ENCODE peak calls at places on chromosome 20, in eight cellular contexts. One of them, this sample, is unnamed.

GRCh38 chr20:47440857-47441773 is 60.6 kb upstream of the NCOA3 start:
- DNase-seq in K562: no peak
- DNase-seq in cardiac muscle cell: peak; percentile 20
- DNase-seq in pancreas: no peak
- DNase-seq in Peyer's patch: no peak
- DNase-seq in effector memory CD4-positive, alpha-beta T cell: no peak
- DNase-seq in GM12865: no peak
- DNase-seq in lung: no peak
- DNase-seq in this sample: no peak

GRCh38 chr20:5078399-5078958 is 41.3 kb downstream of the PCNA start:
- DNase-seq in K562: peak; percentile 43
- DNase-seq in pancreas: no peak
- DNase-seq in Peyer's patch: peak; percentile 94
- DNase-seq in GM12865: peak; percentile 98
- DNase-seq in cardiac muscle cell: no peak
- DNase-seq in effector memory CD4-positive, alpha-beta T cell: peak; percentile 51
- DNase-seq in lung: peak; percentile 74
- DNase-seq in this sample: peak; percentile 58

GRCh38 chr20:20492521-20493334 is 124.8 kb downstream of the INSM1 start:
- DNase-seq in Peyer's patch: no peak
- DNase-seq in GM12865: no peak
- DNase-seq in K562: no peak
- DNase-seq in pancreas: no peak
- DNase-seq in lung: no peak
- DNase-seq in cardiac muscle cell: no peak
- DNase-seq in effector memory CD4-positive, alpha-beta T cell: no peak
- DNase-seq in this sample: no peak

GRCh38 chr20:1327241-1327653 is 1.7 kb downstream of the SDCBP2 start:
- DNase-seq in Peyer's patch: peak; percentile 65
- DNase-seq in lung: no peak
- DNase-seq in cardiac muscle cell: no peak
- DNase-seq in K562: no peak
- DNase-seq in GM12865: no peak
- DNase-seq in effector memory CD4-positive, alpha-beta T cell: no peak
- DNase-seq in pancreas: no peak
- DNase-seq in this sample: peak; percentile 85

GRCh38 chr20:50027611-50028105 is 44.9 kb downstream of the SNAI1 start:
- DNase-seq in GM12865: no peak
- DNase-seq in cardiac muscle cell: no peak
- DNase-seq in Peyer's patch: no peak
- DNase-seq in lung: peak; percentile 53
- DNase-seq in effector memory CD4-positive, alpha-beta T cell: no peak
- DNase-seq in K562: peak; percentile 49
- DNase-seq in pancreas: no peak
- DNase-seq in this sample: peak; percentile 92

GRCh38 chr20:13261460-13262301 is 40.6 kb downstream of the ISM1 start:
- DNase-seq in K562: peak; percentile 54
- DNase-seq in cardiac muscle cell: peak; percentile 65
- DNase-seq in effector memory CD4-positive, alpha-beta T cell: peak; percentile 36
- DNase-seq in GM12865: peak; percentile 55
- DNase-seq in Peyer's patch: peak; percentile 66
- DNase-seq in lung: peak; percentile 37
- DNase-seq in pancreas: peak; percentile 77
- DNase-seq in this sample: peak; percentile 35

GRCh38 chr20:5718896-5719595 is 31.2 kb upstream of the SHLD1 start:
- DNase-seq in pancreas: no peak
- DNase-seq in cardiac muscle cell: no peak
- DNase-seq in Peyer's patch: no peak
- DNase-seq in effector memory CD4-positive, alpha-beta T cell: no peak
- DNase-seq in GM12865: no peak
- DNase-seq in lung: no peak
- DNase-seq in K562: no peak
- DNase-seq in this sample: peak; percentile 46

GRCh38 chr20:50418890-50419642 is 91.1 kb upstream of the PTPN1 start:
- DNase-seq in GM12865: no peak
- DNase-seq in cardiac muscle cell: no peak
- DNase-seq in lung: peak; percentile 54
- DNase-seq in effector memory CD4-positive, alpha-beta T cell: no peak
- DNase-seq in Peyer's patch: peak; percentile 64
- DNase-seq in K562: no peak
- DNase-seq in pancreas: no peak
- DNase-seq in this sample: no peak

GRCh38 chr20:47400685-47401084 is 44.2 kb upstream of the ZMYND8 start:
- DNase-seq in K562: peak; percentile 93
- DNase-seq in Peyer's patch: no peak
- DNase-seq in cardiac muscle cell: no peak
- DNase-seq in GM12865: peak; percentile 55
- DNase-seq in pancreas: no peak
- DNase-seq in lung: no peak
- DNase-seq in effector memory CD4-positive, alpha-beta T cell: no peak
- DNase-seq in this sample: no peak

GRCh38 chr20:6660441-6660840 is 107.0 kb upstream of the BMP2 start:
- DNase-seq in lung: peak; percentile 54
- DNase-seq in pancreas: peak; percentile 44
- DNase-seq in GM12865: no peak
- DNase-seq in cardiac muscle cell: no peak
- DNase-seq in K562: no peak
- DNase-seq in effector memory CD4-positive, alpha-beta T cell: no peak
- DNase-seq in Peyer's patch: peak; percentile 87
- DNase-seq in this sample: no peak

GRCh38 chr20:53773792-53774371 is 180.2 kb upstream of the ZNF217 start:
- DNase-seq in K562: no peak
- DNase-seq in cardiac muscle cell: no peak
- DNase-seq in lung: no peak
- DNase-seq in GM12865: no peak
- DNase-seq in Peyer's patch: no peak
- DNase-seq in effector memory CD4-positive, alpha-beta T cell: no peak
- DNase-seq in pancreas: no peak
- DNase-seq in this sample: peak; percentile 93

GRCh38 chr20:36821964-36822437 is 48.4 kb upstream of the DSN1 start:
- DNase-seq in K562: peak; percentile 46
- DNase-seq in lung: no peak
- DNase-seq in pancreas: no peak
- DNase-seq in Peyer's patch: no peak
- DNase-seq in GM12865: no peak
- DNase-seq in effector memory CD4-positive, alpha-beta T cell: no peak
- DNase-seq in cardiac muscle cell: no peak
- DNase-seq in this sample: no peak

GRCh38 chr20:6420336-6420735 is 297.5 kb upstream of the FERMT1 start:
- DNase-seq in GM12865: no peak
- DNase-seq in Peyer's patch: no peak
- DNase-seq in lung: no peak
- DNase-seq in cardiac muscle cell: no peak
- DNase-seq in pancreas: no peak
- DNase-seq in K562: no peak
- DNase-seq in effector memory CD4-positive, alpha-beta T cell: no peak
- DNase-seq in this sample: peak; percentile 55

GRCh38 chr20:44350567-44350966 is 4.9 kb upstream of the HNF4A start:
- DNase-seq in Peyer's patch: no peak
- DNase-seq in pancreas: no peak
- DNase-seq in K562: no peak
- DNase-seq in lung: no peak
- DNase-seq in effector memory CD4-positive, alpha-beta T cell: no peak
- DNase-seq in GM12865: no peak
- DNase-seq in cardiac muscle cell: no peak
- DNase-seq in this sample: no peak

GRCh38 chr20:52593634-52594033 is 378.5 kb upstream of the TSHZ2 start:
- DNase-seq in Peyer's patch: no peak
- DNase-seq in GM12865: no peak
- DNase-seq in cardiac muscle cell: no peak
- DNase-seq in lung: no peak
- DNase-seq in effector memory CD4-positive, alpha-beta T cell: no peak
- DNase-seq in K562: no peak
- DNase-seq in pancreas: no peak
- DNase-seq in this sample: no peak

GRCh38 chr20:52290602-52291001 is 99.0 kb upstream of the ZFP64 start:
- DNase-seq in lung: no peak
- DNase-seq in effector memory CD4-positive, alpha-beta T cell: no peak
- DNase-seq in GM12865: no peak
- DNase-seq in cardiac muscle cell: no peak
- DNase-seq in pancreas: no peak
- DNase-seq in K562: no peak
- DNase-seq in Peyer's patch: no peak
- DNase-seq in this sample: no peak

GRCh38 chr20:52959125-52959524 is 13.0 kb upstream of the TSHZ2 start:
- DNase-seq in Peyer's patch: no peak
- DNase-seq in cardiac muscle cell: no peak
- DNase-seq in K562: no peak
- DNase-seq in effector memory CD4-positive, alpha-beta T cell: no peak
- DNase-seq in lung: no peak
- DNase-seq in pancreas: no peak
- DNase-seq in GM12865: peak; percentile 13
- DNase-seq in this sample: no peak

GRCh38 chr20:50366270-50367103 is 143.7 kb upstream of the PTPN1 start:
- DNase-seq in Peyer's patch: peak; percentile 93
- DNase-seq in effector memory CD4-positive, alpha-beta T cell: no peak
- DNase-seq in K562: no peak
- DNase-seq in pancreas: peak; percentile 92
- DNase-seq in lung: peak; percentile 80
- DNase-seq in GM12865: no peak
- DNase-seq in cardiac muscle cell: no peak
- DNase-seq in this sample: peak; percentile 62

GRCh38 chr20:18928626-18929025 is 115.0 kb downstream of the SCP2D1 start:
- DNase-seq in cardiac muscle cell: no peak
- DNase-seq in pancreas: no peak
- DNase-seq in K562: no peak
- DNase-seq in lung: no peak
- DNase-seq in effector memory CD4-positive, alpha-beta T cell: no peak
- DNase-seq in Peyer's patch: no peak
- DNase-seq in GM12865: no peak
- DNase-seq in this sample: no peak

GRCh38 chr20:10498196-10498595 is 63.1 kb downstream of the SLX4IP start:
- DNase-seq in pancreas: no peak
- DNase-seq in GM12865: no peak
- DNase-seq in Peyer's patch: no peak
- DNase-seq in cardiac muscle cell: no peak
- DNase-seq in effector memory CD4-positive, alpha-beta T cell: no peak
- DNase-seq in K562: no peak
- DNase-seq in lung: no peak
- DNase-seq in this sample: no peak

DNA sequence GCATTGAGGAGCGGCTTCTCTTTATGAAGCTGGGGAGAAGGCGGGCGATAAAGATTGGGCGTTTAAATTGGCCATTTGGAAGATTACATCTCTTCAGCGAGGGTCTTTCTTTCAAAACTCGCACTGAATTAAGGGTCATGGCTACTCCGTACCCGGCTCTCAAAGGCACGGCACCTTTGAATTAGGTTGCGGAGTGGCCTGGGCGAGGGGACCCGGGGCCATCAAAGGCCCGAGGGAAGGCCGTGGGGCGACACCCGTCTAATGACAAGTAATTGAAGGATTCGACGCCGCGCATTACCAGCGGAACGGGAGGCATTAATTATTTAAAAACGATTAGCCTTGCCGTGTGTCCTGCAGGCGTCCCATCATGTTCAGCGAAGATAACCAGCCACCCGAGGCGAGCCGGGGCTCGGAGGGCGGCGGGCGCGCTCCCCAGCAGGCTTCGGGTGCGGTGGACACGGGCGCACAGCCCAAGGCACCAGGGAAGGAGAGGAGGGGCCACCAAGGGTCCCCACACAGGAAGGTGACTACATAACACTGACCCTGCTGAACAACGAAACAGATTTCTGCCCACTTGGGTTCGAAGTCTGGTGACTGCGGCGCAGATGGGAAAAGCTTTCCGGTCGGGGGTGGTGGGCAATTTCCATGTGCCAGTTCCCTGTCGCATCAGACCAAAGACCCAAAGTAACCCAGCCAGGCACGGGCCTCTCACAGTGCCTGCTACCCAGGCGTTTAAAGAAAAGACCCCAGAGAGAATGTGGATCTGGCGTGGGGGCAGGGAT is 7.4 kb downstream of the FOXA2 start:
- DNase-seq in cardiac muscle cell: no peak
- DNase-seq in GM12865: no peak
- DNase-seq in pancreas: no peak
- DNase-seq in lung: no peak
- DNase-seq in Peyer's patch: no peak
- DNase-seq in K562: no peak
- DNase-seq in effector memory CD4-positive, alpha-beta T cell: no peak
- DNase-seq in this sample: no peak
- H3K4me3 ChIP-seq in cardiac muscle cell: no peak overlapping the region
- H3K4me3 ChIP-seq in GM12865: no peak overlapping the region
- H3K4me3 ChIP-seq in pancreas: peak overlapping the region; percentile 47
- H3K4me3 ChIP-seq in lung: no peak overlapping the region
- H3K4me3 ChIP-seq in Peyer's patch: peak overlapping the region; percentile 38
- H3K4me3 ChIP-seq in K562: no peak overlapping the region
- H3K4me3 ChIP-seq in effector memory CD4-positive, alpha-beta T cell: no peak overlapping the region
- H3K4me3 ChIP-seq in this sample: no peak overlapping the region

DNA sequence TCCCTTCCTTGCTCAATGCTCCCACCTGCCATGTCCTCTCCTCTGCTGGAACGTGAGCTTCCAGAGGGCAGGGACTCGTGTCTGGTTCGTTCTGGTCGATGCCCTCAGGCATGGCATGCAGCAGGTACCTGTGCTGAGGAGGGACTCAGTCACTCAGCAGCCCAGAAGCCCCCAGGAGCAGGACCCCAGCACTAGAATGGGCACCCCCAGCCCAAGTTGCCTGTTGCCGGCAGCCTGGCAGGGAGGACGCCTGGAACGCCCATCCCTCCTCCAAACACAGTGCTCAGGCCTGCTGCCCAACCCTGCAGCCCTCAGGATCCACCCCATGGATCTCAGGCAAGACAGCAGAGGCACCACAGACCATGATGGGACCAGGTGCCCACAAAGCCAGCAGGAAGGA is 40.6 kb downstream of the BMP7 start:
- DNase-seq in lung: no peak
- DNase-seq in effector memory CD4-positive, alpha-beta T cell: no peak
- DNase-seq in Peyer's patch: no peak
- DNase-seq in GM12865: no peak
- DNase-seq in cardiac muscle cell: no peak
- DNase-seq in K562: no peak
- DNase-seq in pancreas: no peak
- DNase-seq in this sample: no peak
- H3K4me3 ChIP-seq in lung: no peak overlapping the region
- H3K4me3 ChIP-seq in effector memory CD4-positive, alpha-beta T cell: no peak overlapping the region
- H3K4me3 ChIP-seq in Peyer's patch: no peak overlapping the region
- H3K4me3 ChIP-seq in GM12865: no peak overlapping the region
- H3K4me3 ChIP-seq in cardiac muscle cell: no peak overlapping the region
- H3K4me3 ChIP-seq in K562: no peak overlapping the region
- H3K4me3 ChIP-seq in pancreas: no peak overlapping the region
- H3K4me3 ChIP-seq in this sample: no peak overlapping the region

DNA sequence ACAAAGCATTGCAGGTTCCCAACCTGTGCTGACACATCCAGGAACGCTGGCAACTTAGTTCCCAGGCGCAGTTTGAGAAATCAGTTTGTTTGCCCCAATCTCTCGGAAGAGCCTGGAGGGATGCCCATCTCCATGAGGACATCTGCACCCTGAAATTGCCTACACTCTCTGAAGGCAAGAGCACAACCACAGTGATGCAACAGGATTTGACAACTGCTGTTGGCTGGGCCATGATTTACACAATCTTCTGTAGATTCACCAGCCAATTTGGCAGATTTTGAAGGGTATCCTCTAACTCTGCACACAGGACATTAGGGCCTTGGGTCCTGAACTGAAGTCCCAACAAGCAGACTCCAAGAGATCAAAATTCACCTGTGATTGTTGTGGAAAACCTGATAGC is 3.4 kb downstream of the APMAP start:
- DNase-seq in GM12865: no peak
- DNase-seq in effector memory CD4-positive, alpha-beta T cell: no peak
- DNase-seq in pancreas: no peak
- DNase-seq in K562: no peak
- DNase-seq in cardiac muscle cell: no peak
- DNase-seq in Peyer's patch: no peak
- DNase-seq in lung: no peak
- DNase-seq in this sample: no peak
- H3K4me3 ChIP-seq in GM12865: no peak overlapping the region
- H3K4me3 ChIP-seq in effector memory CD4-positive, alpha-beta T cell: no peak overlapping the region
- H3K4me3 ChIP-seq in pancreas: no peak overlapping the region
- H3K4me3 ChIP-seq in K562: no peak overlapping the region
- H3K4me3 ChIP-seq in cardiac muscle cell: no peak overlapping the region
- H3K4me3 ChIP-seq in Peyer's patch: no peak overlapping the region
- H3K4me3 ChIP-seq in lung: no peak overlapping the region
- H3K4me3 ChIP-seq in this sample: no peak overlapping the region

GRCh38 chr20:57469418-57470211 is 55.3 kb downstream of the CTCFL start:
- DNase-seq in effector memory CD4-positive, alpha-beta T cell: no peak
- DNase-seq in Peyer's patch: no peak
- DNase-seq in pancreas: no peak
- DNase-seq in K562: no peak
- DNase-seq in cardiac muscle cell: peak; percentile 96
- DNase-seq in GM12865: no peak
- DNase-seq in lung: no peak
- DNase-seq in this sample: no peak
- H3K4me3 ChIP-seq in effector memory CD4-positive, alpha-beta T cell: no peak overlapping the region
- H3K4me3 ChIP-seq in Peyer's patch: no peak overlapping the region
- H3K4me3 ChIP-seq in pancreas: no peak overlapping the region
- H3K4me3 ChIP-seq in K562: no peak overlapping the region
- H3K4me3 ChIP-seq in cardiac muscle cell: peak overlapping the region; percentile 3
- H3K4me3 ChIP-seq in GM12865: no peak overlapping the region
- H3K4me3 ChIP-seq in lung: no peak overlapping the region
- H3K4me3 ChIP-seq in this sample: no peak overlapping the region